ENCODE peak calls at places on chromosome 21, in four cellular contexts. T is left lung, I is thoracic aorta, F is neural progenitor cell. S is an unnamed sample.

GRCh38 chr21:24224411-24224810 is 1382.9 kb downstream of the MRPL39 start:
- DNase-seq in T (no peak), I (no peak), F (no peak), S (no peak)

GRCh38 chr21:43933680-43934079 is 68.7 kb downstream of the AGPAT3 start:
- DNase-seq in T (no peak), I (no peak), F (no peak), S (no peak)

GRCh38 chr21:35338881-35339632 is 290.0 kb upstream of the RUNX1 start:
- DNase-seq in T (no peak), I (no peak), F (no peak), S (no peak)

GRCh38 chr21:37367758-37368535 is 1.4 kb downstream of the DYRK1A start:
- DNase-seq in T (peak; percentile 60), I (no peak), F (peak; percentile 44), S (no peak)

GRCh38 chr21:33069994-33070811 is at the start of gene OLIG1:
- DNase-seq in T (peak; percentile 58), I (no peak), F (peak; percentile 83), S (no peak)

GRCh38 chr21:27268290-27268689 is 301.4 kb upstream of the ADAMTS5 start:
- DNase-seq in T (no peak), I (no peak), F (no peak), S (no peak)

GRCh38 chr21:34202553-34203332 is 129.4 kb downstream of the MRPS6 start:
- DNase-seq in T (no peak), I (no peak), F (peak; percentile 73), S (no peak)

GRCh38 chr21:20783611-20784010 is 214.6 kb upstream of the NCAM2 start:
- DNase-seq in T (no peak), I (no peak), F (no peak), S (no peak)

GRCh38 chr21:34565238-34565637 is 49.7 kb downstream of the RCAN1 start:
- DNase-seq in T (no peak), I (no peak), F (no peak), S (no peak)

GRCh38 chr21:42939581-42940413 is 14.4 kb upstream of the ERVH48-1 start:
- DNase-seq in T (peak; percentile 57), I (peak; percentile 56), F (no peak), S (peak; percentile 73)

GRCh38 chr21:35885942-35886541 is 174.3 kb downstream of the SETD4 start:
- DNase-seq in T (no peak), I (no peak), F (no peak), S (no peak)

GRCh38 chr21:34344584-34344983 is 19.2 kb upstream of the KCNE2 start:
- DNase-seq in T (no peak), I (no peak), F (no peak), S (no peak)

GRCh38 chr21:37687001-37687400 is 229.3 kb downstream of the KCNJ6 start:
- DNase-seq in T (no peak), I (no peak), F (no peak), S (no peak)

GRCh38 chr21:35796834-35797233 is 263.5 kb downstream of the SETD4 start:
- DNase-seq in T (no peak), I (no peak), F (no peak), S (no peak)

GRCh38 chr21:32371913-32372314 is 20.9 kb downstream of the URB1 start:
- DNase-seq in T (peak; percentile 64), I (no peak), F (no peak), S (peak; percentile 82)

GRCh38 chr21:34037446-34037845 is 35.9 kb upstream of the MRPS6 start:
- DNase-seq in T (no peak), I (no peak), F (no peak), S (no peak)

GRCh38 chr21:37281993-37282392 is 14.9 kb upstream of the VPS26C start:
- DNase-seq in T (no peak), I (no peak), F (peak; percentile 35), S (no peak)

GRCh38 chr21:35217504-35218060 is 168.5 kb upstream of the RUNX1 start:
- DNase-seq in T (peak; percentile 39), I (no peak), F (no peak), S (peak; percentile 98)

GRCh38 chr21:37200641-37201480 is 66.3 kb downstream of the VPS26C start:
- DNase-seq in T (no peak), I (no peak), F (no peak), S (no peak)

GRCh38 chr21:37348664-37349063 is 17.9 kb upstream of the DYRK1A start:
- DNase-seq in T (no peak), I (no peak), F (peak; percentile 35), S (no peak)

GRCh38 chr21:28177008-28177603 is 815.6 kb downstream of the LTN1 start:
- DNase-seq in T (no peak), I (no peak), F (no peak), S (no peak)

GRCh38 chr21:29938968-29939858 is 583 bp downstream of the GRIK1 start:
- DNase-seq in T (no peak), I (no peak), F (peak; percentile 64), S (no peak)
- H3K4me3 ChIP-seq in T (no peak overlapping the region), I (peak overlapping the region; percentile 60), F (peak overlapping the region; percentile 65), S (no peak overlapping the region)

DNA sequence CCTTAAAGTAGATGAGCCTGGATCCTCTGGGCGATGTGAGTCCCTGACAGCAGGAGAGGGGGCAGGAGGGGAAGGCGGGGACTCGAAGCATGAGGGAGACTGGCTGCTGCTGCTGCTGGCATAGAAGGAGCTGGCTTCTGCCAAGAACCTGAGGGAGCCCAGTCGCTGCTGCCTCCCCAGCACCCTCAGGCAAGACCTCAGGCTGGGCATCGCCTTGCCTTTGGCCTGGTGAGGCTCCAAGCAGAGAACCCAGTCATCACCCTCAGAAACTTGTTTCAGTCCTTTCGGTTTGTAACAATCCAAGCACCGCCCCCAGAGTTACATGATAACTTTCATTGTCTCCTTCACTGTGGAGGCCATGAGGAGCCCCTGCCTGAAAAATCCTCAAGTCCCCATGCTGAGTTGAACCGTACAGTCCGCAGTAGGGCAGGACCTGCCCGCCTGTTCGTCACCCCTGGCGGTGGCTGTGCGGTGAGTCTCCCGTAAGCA is 38.8 kb downstream of the POFUT2 start:
- DNase-seq in T (no peak), I (no peak), F (peak; percentile 31), S (peak; percentile 23)
- H3K4me3 ChIP-seq in T (no peak overlapping the region), I (peak overlapping the region; percentile 47), F (peak overlapping the region; percentile 0), S (no peak overlapping the region)

GRCh38 chr21:25929859-25930520 is 195.2 kb downstream of the GABPA start:
- DNase-seq in T (no peak), I (no peak), F (peak; percentile 18), S (no peak)
- H3K4me3 ChIP-seq in T (no peak overlapping the region), I (peak overlapping the region; percentile 8), F (no peak overlapping the region), S (no peak overlapping the region)

GRCh38 chr21:17458279-17458678 is 54.6 kb upstream of the CXADR start:
- DNase-seq in T (no peak), I (no peak), F (no peak), S (no peak)

GRCh38 chr21:17451364-17451869 is 61.4 kb upstream of the CXADR start:
- DNase-seq in T (no peak), I (no peak), F (no peak), S (no peak)

GRCh38 chr21:17455451-17455850 is 57.4 kb upstream of the CXADR start:
- DNase-seq in T (no peak), I (no peak), F (no peak), S (no peak)

GRCh38 chr21:17455028-17455353 is 57.9 kb upstream of the CXADR start:
- DNase-seq in T (no peak), I (no peak), F (no peak), S (no peak)

DNA sequence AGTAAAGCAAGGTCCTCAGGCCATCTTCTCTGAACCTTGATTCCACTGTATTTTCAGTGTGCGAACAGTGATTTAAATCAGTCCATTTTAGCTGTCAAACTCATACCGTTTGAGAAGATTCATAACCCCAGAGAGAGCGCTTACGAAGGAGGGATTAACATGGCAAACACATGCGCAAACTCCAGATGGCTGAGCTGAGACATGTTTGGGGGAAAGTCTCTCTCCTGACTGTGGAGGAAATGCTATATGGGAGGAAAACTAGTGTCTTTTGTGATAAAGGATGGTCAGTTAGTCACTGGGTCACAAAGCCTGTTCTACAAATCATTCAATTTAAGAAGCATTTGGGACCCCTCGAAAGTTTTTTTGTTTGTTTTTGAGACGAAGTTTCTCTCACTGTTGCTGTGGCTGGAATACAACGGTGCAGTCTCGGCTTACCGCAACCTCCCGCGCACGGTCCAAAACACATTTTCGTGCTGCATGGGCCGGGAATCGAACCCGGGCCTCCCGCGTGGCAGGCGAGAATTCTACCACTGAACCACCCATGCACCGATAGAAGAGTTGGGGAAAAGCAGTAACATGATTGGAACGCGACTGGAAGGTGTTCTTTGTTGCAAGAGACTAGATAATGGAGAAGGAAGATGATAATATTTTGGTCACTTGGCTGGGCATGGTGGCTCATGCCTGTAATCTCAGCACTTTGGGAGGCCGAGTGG is 58.4 kb upstream of the CXADR start:
- DNase-seq in T (no peak), I (no peak), F (peak; percentile 85), S (peak; percentile 61)
- H3K4me3 ChIP-seq in T (no peak overlapping the region), I (no peak overlapping the region), F (peak overlapping the region; percentile 34), S (peak overlapping the region; percentile 7)

GRCh38 chr21:46021978-46022544 is 40.5 kb downstream of the COL6A1 start:
- DNase-seq in T (no peak), I (no peak), F (no peak), S (no peak)

GRCh38 chr21:46020581-46020980 is 39.0 kb downstream of the COL6A1 start:
- DNase-seq in T (no peak), I (no peak), F (no peak), S (no peak)

GRCh38 chr21:46021398-46021797 is 39.8 kb downstream of the COL6A1 start:
- DNase-seq in T (no peak), I (no peak), F (no peak), S (no peak)

GRCh38 chr21:46023126-46023985 is 41.8 kb downstream of the COL6A1 start:
- DNase-seq in T (no peak), I (no peak), F (no peak), S (no peak)

GRCh38 chr21:46022551-46023107 is 41.1 kb downstream of the COL6A1 start:
- DNase-seq in T (no peak), I (no peak), F (no peak), S (no peak)
- H3K4me3 ChIP-seq in T (no peak overlapping the region), I (no peak overlapping the region), F (no peak overlapping the region), S (no peak overlapping the region)

DNA sequence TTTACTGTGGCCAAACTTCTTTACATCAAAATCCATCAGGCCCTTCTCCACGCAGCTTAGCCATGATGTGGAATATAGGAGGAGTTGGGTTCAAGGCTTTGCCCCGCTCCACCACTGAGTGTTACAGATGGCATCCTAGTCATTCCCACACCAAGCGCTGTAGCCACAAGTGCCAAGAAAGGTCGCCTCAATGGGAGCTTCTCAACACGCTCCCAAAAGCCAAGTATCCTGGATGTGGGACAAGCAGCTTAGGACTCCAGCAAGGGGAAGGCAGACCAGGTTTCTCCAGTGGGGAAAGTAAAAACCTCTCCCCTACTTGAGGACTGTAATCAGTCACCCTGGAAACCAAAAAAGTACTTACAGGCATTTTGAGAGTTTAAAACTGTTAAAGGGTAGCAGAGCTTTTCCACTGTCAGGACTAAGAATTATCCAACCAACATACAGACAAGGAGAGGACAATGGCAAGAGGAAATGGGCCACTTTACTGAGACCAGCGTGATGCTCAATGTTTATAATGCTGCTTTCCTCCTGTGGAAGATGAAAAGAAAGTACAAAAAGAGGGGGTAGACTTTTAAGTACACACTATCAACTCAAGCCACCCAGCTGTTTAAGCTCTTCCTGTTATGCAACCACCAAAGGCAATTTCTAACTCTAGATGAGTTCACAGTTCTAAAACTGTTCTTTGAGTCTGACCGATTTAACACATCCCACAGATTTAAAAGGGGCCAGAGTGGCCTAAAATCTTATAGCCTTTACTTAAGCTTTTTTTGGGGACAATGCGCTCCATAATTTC is 120.7 kb upstream of the KRTAP19-8 start:
- DNase-seq in T (no peak), I (no peak), F (no peak), S (no peak)
- H3K4me3 ChIP-seq in T (no peak overlapping the region), I (no peak overlapping the region), F (no peak overlapping the region), S (no peak overlapping the region)

S was measured in RWPE2.